ENCODE peak calls at places on chromosomes 13 and 19, in seven cellular contexts. Y, Q, T, A, Z, H and X are unnamed samples.

GRCh38 chr19:47663911-47664771 is 49.1 kb upstream of the EHD2 start:
- DNase-seq in Y (peak; percentile 99), Z (peak; percentile 59), Q (peak; percentile 44), H (no peak), A (no peak), T (peak; percentile 49), X (no peak)

GRCh38 chr13:34358811-34359513 is 541.0 kb downstream of the RFC3 start:
- DNase-seq in T (no peak), A (no peak), Q (no peak), Z (no peak), H (no peak), Y (peak; percentile 72), X (no peak)

GRCh38 chr13:99347335-99347878 is 40.2 kb upstream of the GPR183 start:
- DNase-seq in Q (no peak), Z (no peak), T (no peak), Y (no peak), H (no peak), A (no peak), X (no peak)

GRCh38 chr19:55676889-55677505 is 2.0 kb downstream of the EPN1 start:
- DNase-seq in Y (no peak), A (no peak), Z (no peak), Q (no peak), H (no peak), T (no peak), X (no peak)

GRCh38 chr19:49151339-49152217 is 3.6 kb downstream of the HRC start:
- DNase-seq in Z (no peak), H (peak; percentile 98), T (peak; percentile 87), Y (peak; percentile 11), Q (peak; percentile 87), A (no peak), X (peak; percentile 100)

GRCh38 chr13:79802389-79803140 is 321.6 kb downstream of the NDFIP2 start:
- DNase-seq in T (no peak), Q (no peak), H (no peak), Z (no peak), Y (no peak), A (no peak), X (no peak)

GRCh38 chr19:42412661-42413076 is 14.5 kb downstream of the LIPE start:
- DNase-seq in Y (no peak), Z (no peak), A (no peak), H (no peak), T (no peak), Q (no peak), X (no peak)

GRCh38 chr13:20873348-20873747 is 29.2 kb downstream of the XPO4 start:
- DNase-seq in T (no peak), Q (no peak), A (no peak), Z (no peak), H (no peak), Y (peak; percentile 61), X (no peak)

GRCh38 chr19:5149508-5149907 is 180.6 kb downstream of the KDM4B start:
- DNase-seq in A (no peak), Q (no peak), Z (no peak), Y (no peak), H (no peak), T (no peak), X (no peak)

GRCh38 chr19:40603071-40603718 is 2.0 kb downstream of the LTBP4 start:
- DNase-seq in Z (peak; percentile 28), A (no peak), Y (peak; percentile 59), T (no peak), H (no peak), Q (no peak), X (no peak)

GRCh38 chr13:97367427-97367826 is 66.5 kb upstream of the RAP2A start:
- DNase-seq in A (no peak), Q (no peak), Z (no peak), Y (peak; percentile 78), T (no peak), H (no peak), X (no peak)

GRCh38 chr13:66844933-66845332 is 385.2 kb downstream of the PCDH9 start:
- DNase-seq in Q (no peak), T (no peak), H (no peak), Y (no peak), A (no peak), Z (no peak), X (no peak)

GRCh38 chr19:29467824-29468401 is 57.9 kb upstream of the VSTM2B start:
- DNase-seq in Z (peak; percentile 50), Q (peak; percentile 36), H (peak; percentile 41), A (no peak), T (no peak), Y (peak; percentile 21), X (peak; percentile 45)

GRCh38 chr13:29511980-29512379 is 83.5 kb downstream of the SLC7A1 start:
- DNase-seq in Z (no peak), Y (peak; percentile 56), T (no peak), Q (no peak), A (no peak), H (no peak), X (no peak)

GRCh38 chr13:90918551-90918950 is 428.9 kb upstream of the MIR17HG start:
- DNase-seq in A (no peak), T (no peak), H (no peak), Z (no peak), Q (no peak), Y (peak; percentile 12), X (no peak)

GRCh38 chr19:34319785-34320184 is 45.2 kb upstream of the GPI start:
- DNase-seq in A (no peak), H (no peak), Y (peak; percentile 80), Z (no peak), Q (no peak), T (peak; percentile 41), X (no peak)

GRCh38 chr19:34316247-34316646 is 48.7 kb upstream of the GPI start:
- DNase-seq in Z (no peak), H (no peak), Q (no peak), A (no peak), T (no peak), Y (no peak), X (no peak)

GRCh38 chr19:34316741-34317241 is 48.2 kb upstream of the GPI start:
- DNase-seq in A (no peak), Z (no peak), Q (peak; percentile 43), H (peak; percentile 4), Y (peak; percentile 66), T (peak; percentile 48), X (no peak)

GRCh38 chr19:34319230-34319585 is 45.8 kb upstream of the GPI start:
- DNase-seq in H (no peak), A (no peak), Z (no peak), T (no peak), Y (no peak), Q (no peak), X (no peak)

DNA sequence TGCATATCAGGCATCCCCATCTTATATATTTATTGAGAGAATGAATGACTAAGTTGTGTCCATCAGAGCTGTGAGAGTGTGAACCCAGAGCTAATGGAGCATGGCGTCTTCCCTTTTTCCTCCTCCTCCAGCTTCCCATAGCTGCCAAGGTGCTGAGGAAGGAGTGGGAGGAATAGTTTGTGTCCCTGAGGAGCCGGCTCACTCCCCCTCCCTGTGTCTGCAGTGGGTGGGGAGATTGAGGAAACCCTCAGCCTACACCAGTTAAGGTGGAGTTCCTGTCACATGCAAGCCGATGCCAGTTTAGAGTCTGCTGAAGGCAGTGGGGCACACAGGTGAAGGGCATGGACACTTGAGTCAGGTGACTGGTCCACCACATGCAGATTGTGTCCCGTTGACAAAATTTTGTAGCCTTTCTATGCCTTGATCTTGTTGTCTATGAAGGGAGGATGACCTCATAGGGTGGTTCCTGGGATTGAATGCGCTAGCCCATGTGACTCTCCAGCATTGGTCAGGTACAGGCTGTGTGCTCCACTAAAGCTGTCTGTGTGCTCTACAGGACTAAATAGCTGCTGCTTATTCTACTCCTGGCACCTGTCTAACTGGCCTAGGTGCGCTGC is 47.6 kb upstream of the GPI start:
- DNase-seq in Y (no peak), T (peak; percentile 42), Q (no peak), H (no peak), Z (no peak), A (no peak), X (no peak)
- TF ChIP-seq CEBPB in Y (no peak), T (no peak), Q (no peak), H (no peak), Z (no peak), A (no peak), X (no peak)

DNA sequence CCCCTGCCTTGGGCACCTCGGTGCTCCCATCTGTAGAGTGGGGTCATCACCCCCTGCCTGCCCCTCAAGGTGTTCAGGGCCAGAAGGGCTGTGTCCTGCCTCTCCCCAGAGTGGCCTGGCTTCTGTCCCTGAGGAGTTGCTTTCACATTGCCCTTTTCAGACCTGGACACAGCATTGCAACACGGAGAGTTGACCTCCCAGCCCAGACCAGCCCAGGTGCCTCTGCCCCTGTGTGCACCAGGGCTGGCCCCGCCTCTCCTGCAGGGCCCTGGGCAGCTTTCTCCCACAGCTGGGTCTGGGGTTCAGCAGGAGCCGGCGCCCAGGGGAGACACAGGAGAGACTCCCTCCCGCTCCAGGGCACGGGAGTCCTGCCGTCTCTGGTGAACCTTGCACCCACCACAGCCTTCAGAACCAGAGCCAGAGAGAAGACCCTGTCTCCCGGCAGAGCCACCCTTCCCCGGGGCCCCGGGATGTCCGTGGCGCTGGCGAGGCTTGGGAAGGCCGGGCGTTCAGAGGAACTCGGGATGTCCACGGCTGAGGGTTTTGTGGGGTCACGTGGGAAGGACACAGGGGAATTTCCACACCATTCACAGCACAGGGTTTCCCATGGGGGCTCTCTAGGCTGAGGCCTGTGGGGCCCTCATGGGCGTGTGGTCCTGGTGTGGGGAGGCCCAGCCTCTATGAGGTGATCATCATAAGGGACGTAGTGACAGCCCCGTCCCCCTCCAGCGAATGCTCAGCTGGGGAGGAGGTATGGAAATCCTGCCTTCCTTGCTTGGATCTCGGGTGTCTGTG is 23.2 kb downstream of the C13orf46 start:
- DNase-seq in T (no peak), A (no peak), Y (no peak), Q (no peak), H (no peak), Z (no peak), X (no peak)
- TF ChIP-seq CEBPB in T (no peak), A (no peak), Y (no peak), Q (no peak), H (no peak), Z (no peak), X (no peak)

DNA sequence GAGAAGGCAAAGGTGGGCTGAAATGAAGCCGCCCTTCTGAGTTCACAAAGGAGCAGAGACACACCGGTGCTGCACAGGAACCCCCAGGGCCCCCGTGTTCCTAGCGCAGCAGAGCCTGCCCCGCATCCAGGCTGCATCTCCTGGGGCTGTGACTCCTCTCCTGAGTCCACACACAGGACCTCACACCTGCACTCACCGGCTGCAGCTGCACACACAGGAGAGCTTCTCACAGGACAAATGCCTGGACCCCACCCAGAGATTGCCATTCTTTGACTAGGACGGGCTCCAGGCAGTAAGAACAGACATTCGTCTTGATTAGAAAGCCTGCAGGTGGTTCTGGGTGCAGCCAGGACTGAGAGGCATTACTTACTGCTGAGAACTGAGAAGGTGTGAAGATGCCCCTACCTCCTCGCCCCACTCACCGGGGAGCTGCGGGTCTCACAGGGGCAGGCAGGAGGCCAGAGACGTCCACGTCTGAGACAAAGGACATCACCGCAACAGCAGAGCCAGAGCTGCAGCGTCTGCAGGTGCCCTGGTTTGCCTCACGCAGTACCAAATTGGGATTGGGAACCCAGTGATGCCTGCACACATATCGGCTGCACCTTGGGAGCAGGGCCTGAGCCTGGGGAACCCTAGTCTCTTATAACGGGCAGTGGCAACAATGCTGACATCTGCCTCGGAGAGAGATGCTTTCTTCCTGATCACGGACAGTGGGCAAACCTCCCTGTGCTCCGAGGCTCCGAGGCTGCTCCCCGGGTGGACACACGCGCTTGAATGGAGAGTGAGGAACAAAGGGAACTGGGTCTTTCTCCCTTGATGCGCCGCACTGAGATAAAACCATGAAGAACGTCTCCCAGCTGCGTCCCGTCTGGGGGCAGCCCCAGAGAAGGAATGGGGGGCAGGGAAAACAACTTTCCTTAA is 50.4 kb downstream of the RASA3 start:
- DNase-seq in Y (no peak), A (no peak), Z (no peak), T (no peak), H (no peak), Q (no peak), X (no peak)
- TF ChIP-seq CEBPB in Y (no peak), A (no peak), Z (no peak), T (no peak), H (no peak), Q (no peak), X (no peak)

GRCh38 chr19:3968556-3969434 is 2.1 kb downstream of the DAPK3 start:
- DNase-seq in T (peak; percentile 50), Q (peak; percentile 81), Z (peak; percentile 98), A (no peak), Y (peak; percentile 100), H (peak; percentile 85), X (peak; percentile 97)
- TF ChIP-seq CEBPB in T (no peak), Q (no peak), Z (no peak), A (no peak), Y (no peak), H (no peak), X (peak; percentile 64)